ENCODE peak calls at places on chromosomes 3 and 15, in nine cellular contexts. A is EL; W is activated T-cell treated with anti-CD3 and anti-CD28 coated beads, Interleukin-2, amount 50 U/mL, for 4 hours; L is A673; F is transverse colon; K is PC-3; T is progenitor cell of endocrine pancreas; G is activated T-helper 2 cell treated with anti-CD3 and anti-CD28 coated beads, Interferon-gamma antibody, Interleukin-2, Interleukin-4, amounts not matched to agents 10 μg/mL and 5 μg/mL and 100 μg/mL, durations not matched to agents 14 hours and 24 hours and 36 hours; B is neuronal stem cell. M is an unnamed sample.
A peak's percentile ranks its signal among the peaks of the same experiment; 100 is the strongest.

GRCh38 chr3:159914421-159914820 is 74.2 kb upstream of the IL12A start:
- DNase-seq in A (peak; percentile 52), W (no peak), L (no peak), F (no peak), K (no peak), T (no peak), G (no peak), B (no peak), M (no peak)

GRCh38 chr15:94236638-94237037 is 5.3 kb downstream of the MCTP2 start:
- DNase-seq in A (no peak), W (no peak), L (no peak), F (no peak), K (peak; percentile 52), T (no peak), G (no peak), B (no peak), M (no peak)

GRCh38 chr3:168165390-168166269 is 69.9 kb upstream of the GOLIM4 start:
- DNase-seq in A (peak; percentile 68), W (no peak), L (peak; percentile 72), F (peak; percentile 68), K (peak; percentile 85), T (peak; percentile 17), G (no peak), B (peak; percentile 45), M (no peak)

GRCh38 chr3:190522621-190523222 is 8.8 kb downstream of the IL1RAP start:
- DNase-seq in A (no peak), W (no peak), L (peak; percentile 79), F (no peak), K (peak; percentile 25), T (no peak), G (no peak), B (no peak), M (no peak)

GRCh38 chr3:111227216-111227615 is 155.6 kb downstream of the NECTIN3 start:
- DNase-seq in A (peak; percentile 70), W (no peak), L (no peak), F (no peak), K (peak; percentile 73), T (no peak), G (no peak), B (no peak), M (no peak)

GRCh38 chr3:53196575-53197407 is 35.8 kb downstream of the PRKCD start:
- DNase-seq in A (peak; percentile 18), W (peak; percentile 29), L (peak; percentile 56), F (peak; percentile 69), K (peak; percentile 33), T (no peak), G (no peak), B (no peak), M (no peak)

GRCh38 chr15:85010472-85011209 is 29.0 kb downstream of the PDE8A start:
- DNase-seq in A (no peak), W (no peak), L (peak; percentile 71), F (no peak), K (no peak), T (no peak), G (no peak), B (no peak), M (no peak)

GRCh38 chr3:171260899-171261298 is 199.3 kb downstream of the TNIK start:
- DNase-seq in A (no peak), W (no peak), L (no peak), F (no peak), K (peak; percentile 27), T (no peak), G (no peak), B (no peak), M (no peak)

GRCh38 chr3:126345641-126346460 is 11.4 kb downstream of the KLF15 start:
- DNase-seq in A (no peak), W (no peak), L (no peak), F (peak; percentile 4), K (no peak), T (peak; percentile 7), G (peak; percentile 5), B (no peak), M (no peak)

GRCh38 chr3:70312336-70312735 is at the start of gene MDFIC2:
- DNase-seq in A (no peak), W (no peak), L (no peak), F (no peak), K (no peak), T (no peak), G (no peak), B (no peak), M (no peak)

GRCh38 chr15:85792102-85792731 is 2.5 kb downstream of the KLHL25 start:
- DNase-seq in A (no peak), W (no peak), L (no peak), F (no peak), K (no peak), T (no peak), G (no peak), B (no peak), M (no peak)

GRCh38 chr3:185824467-185825378 is at the start of gene IGF2BP2:
- DNase-seq in A (peak; percentile 87), W (peak; percentile 17), L (peak; percentile 89), F (peak; percentile 87), K (peak; percentile 81), T (peak; percentile 78), G (peak; percentile 46), B (peak; percentile 87), M (no peak)

GRCh38 chr3:24493951-24494615 is 567 bp downstream of the THRB start:
- DNase-seq in A (no peak), W (no peak), L (no peak), F (peak; percentile 66), K (peak; percentile 60), T (peak; percentile 41), G (no peak), B (peak; percentile 18), M (peak; percentile 77)

GRCh38 chr3:193869221-193870201 is 266.4 kb upstream of the HES1 start:
- DNase-seq in A (peak; percentile 93), W (no peak), L (no peak), F (no peak), K (peak; percentile 97), T (peak; percentile 24), G (no peak), B (peak; percentile 60), M (no peak)

GRCh38 chr3:52456169-52456799 is 880 bp downstream of the NISCH start:
- DNase-seq in A (peak; percentile 38), W (no peak), L (no peak), F (no peak), K (no peak), T (no peak), G (no peak), B (no peak), M (peak; percentile 23)

GRCh38 chr3:195170521-195170920 is 100.4 kb downstream of the XXYLT1 start:
- DNase-seq in A (no peak), W (no peak), L (no peak), F (no peak), K (no peak), T (no peak), G (no peak), B (no peak), M (no peak)

GRCh38 chr3:44861412-44862220 is at the start of gene TMEM42:
- DNase-seq in A (peak; percentile 89), W (peak; percentile 86), L (peak; percentile 83), F (peak; percentile 90), K (peak; percentile 59), T (peak; percentile 87), G (peak; percentile 86), B (peak; percentile 83), M (peak; percentile 57)

GRCh38 chr3:42095540-42095939 is 4.4 kb downstream of the TRAK1 start:
- DNase-seq in A (no peak), W (no peak), L (no peak), F (no peak), K (no peak), T (no peak), G (no peak), B (no peak), M (no peak)

GRCh38 chr3:43691120-43692002 is 623 bp downstream of the ABHD5 start:
- DNase-seq in A (peak; percentile 66), W (peak; percentile 25), L (peak; percentile 39), F (peak; percentile 82), K (peak; percentile 86), T (peak; percentile 64), G (peak; percentile 30), B (peak; percentile 36), M (no peak)

GRCh38 chr3:171055336-171056178 is 29.0 kb upstream of the SLC2A2 start:
- DNase-seq in A (peak; percentile 61), W (no peak), L (no peak), F (no peak), K (peak; percentile 94), T (no peak), G (no peak), B (no peak), M (no peak)

GRCh38 chr15:78264304-78265136 is at the start of gene DNAJA4:
- DNase-seq in A (peak; percentile 34), W (peak; percentile 48), L (peak; percentile 63), F (peak; percentile 63), K (no peak), T (no peak), G (peak; percentile 60), B (no peak), M (peak; percentile 56)

GRCh38 chr15:67838789-67839332 is 984 bp downstream of the RNU6-1 start:
- DNase-seq in A (no peak), W (no peak), L (peak; percentile 66), F (peak; percentile 65), K (peak; percentile 61), T (peak; percentile 61), G (no peak), B (no peak), M (peak; percentile 52)

GRCh38 chr3:8864570-8865350 is 95.3 kb upstream of the OXTR start:
- DNase-seq in A (no peak), W (no peak), L (no peak), F (no peak), K (no peak), T (no peak), G (no peak), B (no peak), M (no peak)

GRCh38 chr15:59691194-59691805 is 2.2 kb upstream of the BNIP2 start:
- DNase-seq in A (peak; percentile 46), W (peak; percentile 34), L (peak; percentile 62), F (peak; percentile 55), K (peak; percentile 61), T (no peak), G (no peak), B (no peak), M (no peak)

GRCh38 chr15:40838756-40839155 is 5.1 kb upstream of the SPINT1 start:
- DNase-seq in A (no peak), W (no peak), L (no peak), F (no peak), K (no peak), T (no peak), G (no peak), B (no peak), M (no peak)

GRCh38 chr3:66138336-66139234 is 82.2 kb upstream of the SLC25A26 start:
- DNase-seq in A (peak; percentile 77), W (no peak), L (peak; percentile 78), F (peak; percentile 55), K (peak; percentile 68), T (peak; percentile 27), G (no peak), B (peak; percentile 29), M (no peak)

GRCh38 chr15:94723801-94724200 is 492.4 kb downstream of the MCTP2 start:
- DNase-seq in A (no peak), W (no peak), L (no peak), F (no peak), K (no peak), T (no peak), G (no peak), B (no peak), M (no peak)

GRCh38 chr15:31366169-31366734 is 39.6 kb downstream of the KLF13 start:
- DNase-seq in A (peak; percentile 6), W (no peak), L (peak; percentile 55), F (peak; percentile 49), K (no peak), T (no peak), G (no peak), B (no peak), M (no peak)

GRCh38 chr3:114569186-114569585 is 275.4 kb downstream of the TIGIT start:
- DNase-seq in A (peak; percentile 50), W (no peak), L (no peak), F (no peak), K (peak; percentile 38), T (no peak), G (no peak), B (no peak), M (no peak)

GRCh38 chr3:169822091-169822490 is 9.4 kb upstream of the LRRC34 start:
- DNase-seq in A (no peak), W (no peak), L (no peak), F (no peak), K (no peak), T (no peak), G (no peak), B (no peak), M (no peak)

M was measured in amygdala.